ENCODE peak calls at places on chromosomes 6 and 20, in five cellular contexts. J is transverse colon, Y is GM20000, G is WTC11, A is omental fat pad. E is an unnamed sample.

GRCh38 chr6:134415681-134416080 is 97.8 kb upstream of the SGK1 start:
- DNase-seq in G (no peak), Y (no peak), A (no peak), J (no peak), E (no peak)

GRCh38 chr6:112626468-112627082 is 279.4 kb downstream of the RFPL4B start:
- DNase-seq in G (no peak), A (no peak), Y (no peak), J (no peak), E (no peak)

GRCh38 chr6:81169166-81169565 is 583.3 kb downstream of the TENT5A start:
- DNase-seq in J (no peak), A (no peak), Y (no peak), G (no peak), E (no peak)

GRCh38 chr6:43171284-43172126 is 436 bp downstream of the SRF start:
- DNase-seq in Y (peak), G (peak), J (peak), A (no peak), E (peak)

GRCh38 chr20:8094415-8094818 is 37.6 kb upstream of the PLCB1 start:
- DNase-seq in Y (no peak), J (peak), G (no peak), A (peak), E (no peak)

GRCh38 chr20:62020935-62021701 is 44.6 kb downstream of the TAF4 start:
- DNase-seq in A (no peak), Y (no peak), G (no peak), J (peak), E (peak)

GRCh38 chr6:136989591-136990578 is 54.9 kb downstream of the IL20RA start:
- DNase-seq in A (no peak), Y (no peak), G (peak), J (peak), E (peak)

GRCh38 chr20:57112448-57112847 is 154.0 kb downstream of the BMP7 start:
- DNase-seq in J (no peak), G (no peak), A (no peak), Y (no peak), E (no peak)

GRCh38 chr6:32220021-32220420 is 3.8 kb downstream of the NOTCH4 start:
- DNase-seq in G (no peak), A (no peak), J (no peak), Y (no peak), E (no peak)

GRCh38 chr6:76681781-76682180 is 609.3 kb upstream of the IMPG1 start:
- DNase-seq in A (no peak), G (no peak), J (no peak), Y (no peak), E (no peak)

GRCh38 chr6:130796313-130796905 is 30.8 kb upstream of the SMLR1 start:
- DNase-seq in Y (no peak), J (no peak), G (no peak), A (no peak), E (no peak)

GRCh38 chr6:83378621-83379388 is 52.0 kb downstream of the ME1 start:
- DNase-seq in G (no peak), J (no peak), A (no peak), Y (no peak), E (no peak)

GRCh38 chr6:155026366-155027045 is 31.4 kb downstream of the TIAM2 start:
- DNase-seq in Y (no peak), G (no peak), A (no peak), J (no peak), E (no peak)

GRCh38 chr20:57874141-57874540 is 164.3 kb upstream of the PMEPA1 start:
- DNase-seq in J (no peak), Y (no peak), A (no peak), G (no peak), E (no peak)

GRCh38 chr6:49333345-49334120 is 129.5 kb downstream of the MMUT start:
- DNase-seq in A (no peak), Y (no peak), G (no peak), J (no peak), E (no peak)

GRCh38 chr6:44771647-44772415 is 384.3 kb downstream of the CDC5L start:
- DNase-seq in Y (no peak), A (no peak), G (no peak), J (no peak), E (no peak)

GRCh38 chr6:83019741-83020140 is 45.9 kb downstream of the UBE3D start:
- DNase-seq in A (no peak), G (no peak), J (no peak), Y (no peak), E (no peak)

GRCh38 chr6:138109042-138109997 is 2.1 kb upstream of the PERP start:
- DNase-seq in J (peak), Y (peak), G (peak), A (peak), E (peak)

GRCh38 chr20:8657664-8658063 is 411.2 kb upstream of the PLCB4 start:
- DNase-seq in G (no peak), A (no peak), J (no peak), Y (no peak), E (no peak)

GRCh38 chr20:54585222-54585621 is 109.8 kb downstream of the DOK5 start:
- DNase-seq in A (no peak), J (no peak), Y (no peak), G (no peak), E (no peak)

GRCh38 chr20:61909821-61910220 is 155.9 kb downstream of the TAF4 start:
- DNase-seq in G (no peak), J (no peak), A (no peak), Y (no peak), E (peak)

GRCh38 chr6:2978923-2979322 is 7.6 kb upstream of the SERPINB6 start:
- DNase-seq in A (no peak), Y (no peak), G (no peak), J (no peak), E (no peak)

GRCh38 chr6:36130672-36131516 is 581 bp downstream of the MAPK13 start:
- DNase-seq in G (peak), Y (peak), A (no peak), J (peak), E (no peak)

GRCh38 chr20:12976720-12977633 is 31.8 kb upstream of the SPTLC3 start:
- DNase-seq in J (no peak), A (no peak), Y (no peak), G (no peak), E (no peak)

GRCh38 chr6:74931567-74931966 is 274.3 kb downstream of the COL12A1 start:
- DNase-seq in J (no peak), G (no peak), A (no peak), Y (no peak), E (no peak)

GRCh38 chr6:144066745-144067484 is 28.5 kb downstream of the SF3B5 start:
- DNase-seq in J (no peak), G (no peak), A (no peak), Y (peak), E (no peak)

DNA sequence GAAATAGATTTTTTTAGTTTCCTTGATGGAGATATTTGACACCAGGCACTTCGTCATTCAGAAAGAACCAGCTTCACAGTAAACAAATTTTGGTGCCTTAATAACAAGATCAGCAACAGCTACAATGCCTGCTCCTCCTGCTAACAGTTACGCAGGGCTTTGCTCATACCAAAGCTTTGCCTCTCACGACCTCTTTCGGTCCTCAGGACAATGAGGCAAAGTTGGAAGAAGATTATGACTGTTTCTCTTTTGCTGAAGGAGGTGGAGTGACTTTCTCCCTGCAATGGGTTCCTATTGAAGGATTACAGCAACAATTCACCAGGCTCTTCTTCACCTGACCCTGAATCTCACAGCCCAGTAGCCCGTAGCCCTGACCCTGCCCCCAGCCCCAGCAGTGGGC is 440.1 kb downstream of the PREX1 start:
- DNase-seq in Y (no peak), J (no peak), G (no peak), A (no peak), E (no peak)
- TF ChIP-seq CTCF in Y (no peak), J (no peak), G (no peak), A (no peak), E (no peak)

DNA sequence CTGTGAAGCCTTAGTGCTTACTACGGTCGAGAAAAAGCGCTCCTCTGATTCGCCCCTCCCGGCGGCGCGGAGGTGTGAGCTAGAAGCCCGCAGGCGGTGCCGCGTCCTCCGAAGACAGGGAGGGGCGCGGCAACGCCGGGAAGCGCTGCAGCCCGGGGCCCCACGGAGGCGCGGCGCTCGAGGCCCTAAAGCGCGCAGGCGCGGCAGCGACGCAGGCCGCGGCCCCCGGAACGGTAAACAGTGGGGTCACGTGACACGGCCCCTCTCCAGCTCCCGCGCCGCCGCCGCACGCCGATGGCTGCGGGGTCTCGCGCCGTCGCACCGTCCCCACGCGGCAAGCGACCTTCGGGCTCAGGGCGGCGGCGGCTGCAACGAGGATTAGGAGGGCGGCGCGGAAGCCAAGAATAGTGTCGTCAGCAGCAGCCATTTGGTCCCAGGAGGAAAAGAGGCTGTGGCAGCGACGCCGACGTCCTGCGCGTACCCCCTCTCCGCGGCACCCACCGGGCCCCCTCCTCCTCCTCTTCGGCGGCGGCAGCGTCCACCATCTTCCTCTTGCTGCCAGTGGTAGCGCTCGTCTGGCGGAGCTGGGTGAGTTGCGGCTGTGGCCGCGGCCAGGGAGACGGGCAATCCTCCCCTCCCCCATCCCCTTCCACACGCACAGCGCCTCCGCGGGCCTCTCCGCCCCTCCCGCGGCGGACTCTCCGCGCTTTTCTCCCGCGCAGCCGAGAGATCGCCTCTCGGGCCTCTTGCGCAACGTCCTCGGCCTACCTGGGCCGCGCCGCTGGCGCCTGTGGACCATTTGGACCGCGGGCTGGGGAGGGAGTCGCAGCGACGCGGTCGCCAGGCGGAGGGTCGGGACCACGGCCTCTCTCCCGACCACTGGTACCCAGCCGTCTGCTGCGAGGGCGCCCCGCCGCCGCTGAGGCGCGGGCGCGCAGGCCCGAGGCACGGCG is at the start of gene PHF3:
- DNase-seq in A (peak), Y (peak), G (peak), J (peak), E (peak)
- TF ChIP-seq CTCF in A (no peak), Y (no peak), G (no peak), J (no peak), E (no peak)

GRCh38 chr20:63152322-63153253 is 63.3 kb downstream of the YTHDF1 start:
- DNase-seq in Y (no peak), A (no peak), J (no peak), G (no peak), E (peak)

GRCh38 chr20:63150911-63151531 is 64.9 kb downstream of the YTHDF1 start:
- DNase-seq in G (no peak), J (no peak), Y (no peak), A (no peak), E (peak)

GRCh38 chr20:63150391-63150898 is 65.5 kb downstream of the YTHDF1 start:
- DNase-seq in Y (no peak), A (no peak), J (no peak), G (no peak), E (peak)

GRCh38 chr20:63153254-63154221 is 62.4 kb downstream of the YTHDF1 start:
- DNase-seq in G (no peak), J (no peak), Y (no peak), A (no peak), E (peak)

GRCh38 chr20:63151554-63152321 is 64.2 kb downstream of the YTHDF1 start:
- DNase-seq in Y (no peak), G (no peak), A (no peak), J (no peak), E (peak)
- TF ChIP-seq CTCF in Y (no peak), G (no peak), A (no peak), J (no peak), E (no peak)

DNA sequence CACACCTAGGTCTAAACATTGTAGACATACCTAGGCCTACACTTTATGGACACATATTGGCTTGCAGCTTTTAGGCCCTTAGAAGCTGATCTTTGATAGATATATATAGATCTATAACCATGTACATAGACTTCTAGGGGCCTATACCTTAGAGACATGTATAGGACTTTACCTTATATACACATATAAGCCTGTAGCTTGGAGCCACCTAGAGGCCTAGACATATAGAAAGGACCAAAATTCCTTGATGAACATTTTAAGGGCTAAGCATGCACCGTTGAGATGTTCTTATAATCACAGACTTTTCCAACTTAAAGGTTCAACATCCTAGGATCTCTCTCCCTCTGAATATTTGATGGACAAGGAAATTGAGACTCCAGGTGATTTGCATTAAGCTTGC is 371.7 kb upstream of the SASH1 start:
- DNase-seq in G (no peak), A (no peak), J (no peak), Y (no peak), E (no peak)
- TF ChIP-seq CTCF in G (no peak), A (no peak), J (peak), Y (no peak), E (no peak)

GRCh38 chr6:30685157-30685976 is 1.1 kb downstream of the PPP1R18 start:
- DNase-seq in G (no peak), J (peak), Y (no peak), A (no peak), E (peak)
- TF ChIP-seq CTCF in G (no peak), J (no peak), Y (peak), A (no peak), E (no peak)